ENCODE peak calls at places on chromosome 1, in four cellular contexts. L is GDM1, J is sciatic nerve, F is 8988T. O is an unnamed sample.
A peak's percentile ranks its signal among the peaks of the same experiment; 100 is the strongest.

GRCh38 chr1:59552001-59552400 is 255.1 kb downstream of the FGGY start:
- DNase-seq in J (no peak), F (no peak), L (no peak), O (no peak)

GRCh38 chr1:160352555-160352954 is 9.4 kb downstream of the NCSTN start:
- DNase-seq in J (no peak), F (no peak), L (no peak), O (no peak)

GRCh38 chr1:189121941-189122340 is 1355.7 kb downstream of the BRINP3 start:
- DNase-seq in F (no peak), L (no peak), J (no peak), O (no peak)

GRCh38 chr1:52195161-52195560 is 53.3 kb downstream of the ZFYVE9 start:
- DNase-seq in L (no peak), F (no peak), J (no peak), O (no peak)

GRCh38 chr1:228087771-228088251 is 5.3 kb downstream of the ARF1 start:
- DNase-seq in J (no peak), L (peak; percentile 40), F (peak; percentile 72), O (no peak)

GRCh38 chr1:44472614-44473262 is 67.7 kb downstream of the RNF220 start:
- DNase-seq in J (no peak), F (no peak), L (no peak), O (no peak)

GRCh38 chr1:108686609-108687313 is 5.3 kb upstream of the PRPF38B start:
- DNase-seq in L (no peak), J (no peak), F (no peak), O (no peak)

GRCh38 chr1:164635074-164635783 is 76.2 kb downstream of the PBX1 start:
- DNase-seq in L (no peak), F (no peak), J (no peak), O (no peak)

GRCh38 chr1:209150114-209150513 is 433.4 kb upstream of the CAMK1G start:
- DNase-seq in F (no peak), J (no peak), L (no peak), O (no peak)

GRCh38 chr1:5651027-5651410 is 341.2 kb downstream of the NPHP4 start:
- DNase-seq in L (no peak), F (no peak), J (peak; percentile 27), O (no peak)

GRCh38 chr1:92425617-92426016 is 61.1 kb downstream of the GFI1 start:
- DNase-seq in J (no peak), L (no peak), F (no peak), O (no peak)

GRCh38 chr1:237877628-237878027 is 13.1 kb downstream of the ZP4 start:
- DNase-seq in F (no peak), J (no peak), L (no peak), O (no peak)

GRCh38 chr1:85824066-85824835 is 116.0 kb upstream of the ZNHIT6 start:
- DNase-seq in J (no peak), F (no peak), L (no peak), O (no peak)

GRCh38 chr1:77446841-77447555 is 165.2 kb downstream of the AK5 start:
- DNase-seq in L (no peak), J (no peak), F (no peak), O (no peak)

GRCh38 chr1:69524010-69524409 is 43.7 kb upstream of the LRRC7 start:
- DNase-seq in J (no peak), F (no peak), L (no peak), O (no peak)

GRCh38 chr1:111857251-111857651 is 101.5 kb downstream of the DDX20 start:
- DNase-seq in L (no peak), F (no peak), J (no peak), O (no peak)

GRCh38 chr1:178593526-178593925 is 80.6 kb downstream of the TEX35 start:
- DNase-seq in F (no peak), J (no peak), L (no peak), O (no peak)

GRCh38 chr1:30616759-30617158 is 106.6 kb downstream of the MATN1 start:
- DNase-seq in L (no peak), F (no peak), J (no peak), O (no peak)

GRCh38 chr1:168688679-168689657 is 40.0 kb downstream of the DPT start:
- DNase-seq in J (no peak), L (no peak), F (no peak), O (no peak)

GRCh38 chr1:230772457-230773395 is 25.5 kb downstream of the CAPN9 start:
- DNase-seq in J (peak; percentile 66), L (no peak), F (peak; percentile 46), O (no peak)

GRCh38 chr1:150365945-150366344 is 2.0 kb downstream of the RPRD2 start:
- DNase-seq in F (no peak), L (no peak), J (no peak), O (no peak)

GRCh38 chr1:16249838-16250241 is 12.9 kb upstream of the CPLANE2 start:
- DNase-seq in F (no peak), L (no peak), J (no peak), O (no peak)

GRCh38 chr1:84688461-84689061 is 1.7 kb downstream of the SSX2IP start:
- DNase-seq in L (peak; percentile 7), J (no peak), F (no peak), O (no peak)

GRCh38 chr1:29569971-29570634 is 333.8 kb downstream of the PTPRU start:
- DNase-seq in L (no peak), F (peak; percentile 41), J (no peak), O (no peak)

GRCh38 chr1:156807627-156808026 is 9.0 kb downstream of the SH2D2A start:
- DNase-seq in F (no peak), J (no peak), L (no peak), O (no peak)